ENCODE peak calls at places on chromosomes 2 and 18, in five cellular contexts. F, N, I, H and J are unnamed samples.

GRCh38 chr2:221816566-221816965 is 244.5 kb upstream of the EPHA4 start:
- DNase-seq in N (no peak), I (no peak), H (no peak), F (no peak), J (no peak)

GRCh38 chr2:144374163-144374661 is 145.7 kb downstream of the ZEB2 start:
- DNase-seq in H (no peak), I (no peak), N (no peak), F (peak; percentile 14), J (no peak)

GRCh38 chr2:76748581-76749296 is 773.4 kb downstream of the LRRTM4 start:
- DNase-seq in I (no peak), F (no peak), H (no peak), N (no peak), J (no peak)

GRCh38 chr2:28276076-28276618 is 116.5 kb upstream of the FOSL2 start:
- DNase-seq in H (no peak), I (no peak), N (no peak), F (no peak), J (no peak)

GRCh38 chr2:120879401-120880295 is 144.0 kb downstream of the GLI2 start:
- DNase-seq in N (no peak), F (no peak), H (peak; percentile 56), I (no peak), J (peak; percentile 10)

GRCh38 chr2:76256689-76257088 is 546.0 kb upstream of the GCFC2 start:
- DNase-seq in F (no peak), N (no peak), H (no peak), I (no peak), J (no peak)

GRCh38 chr2:58571181-58571852 is 330.2 kb upstream of the FANCL start:
- DNase-seq in N (peak; percentile 30), F (peak; percentile 56), I (peak; percentile 53), H (peak; percentile 92), J (peak; percentile 53)

GRCh38 chr2:69525261-69525660 is 88.0 kb upstream of the NFU1 start:
- DNase-seq in F (no peak), H (no peak), N (no peak), I (no peak), J (no peak)

GRCh38 chr2:177315303-177315887 is 50.9 kb upstream of the NFE2L2 start:
- DNase-seq in N (no peak), I (no peak), H (peak; percentile 39), F (no peak), J (no peak)

GRCh38 chr2:12824771-12825363 is 108.1 kb downstream of the TRIB2 start:
- DNase-seq in F (no peak), N (peak; percentile 15), I (no peak), H (no peak), J (no peak)

GRCh38 chr18:46333371-46334199 is 229.4 kb downstream of the HAUS1 start:
- DNase-seq in F (peak; percentile 70), I (peak; percentile 56), N (no peak), H (peak; percentile 69), J (peak; percentile 24)

GRCh38 chr2:74497777-74498499 is 1.5 kb downstream of the LBX2 start:
- DNase-seq in F (no peak), N (peak; percentile 36), I (peak; percentile 79), H (peak; percentile 72), J (no peak)

GRCh38 chr2:79876430-79876829 is 363.6 kb downstream of the CTNNA2 start:
- DNase-seq in I (no peak), H (peak; percentile 60), F (peak; percentile 13), N (no peak), J (no peak)
- TF ChIP-seq CTCF in I (peak; percentile 32), H (peak; percentile 50), F (peak; percentile 39), N (no peak), J (no peak)

GRCh38 chr2:231696004-231696367 is 12.3 kb upstream of the PTMA start:
- DNase-seq in I (no peak), F (no peak), N (no peak), H (no peak), J (no peak)

GRCh38 chr2:231699006-231699405 is 9.3 kb upstream of the PTMA start:
- DNase-seq in H (no peak), I (no peak), F (no peak), N (no peak), J (no peak)

GRCh38 chr2:231704017-231704416 is 4.3 kb upstream of the PTMA start:
- DNase-seq in N (no peak), F (no peak), I (no peak), H (no peak), J (no peak)

GRCh38 chr2:231706731-231707624 is 1.3 kb upstream of the PTMA start:
- DNase-seq in N (peak; percentile 98), F (peak; percentile 98), I (peak; percentile 98), H (peak; percentile 99), J (peak; percentile 99)

DNA sequence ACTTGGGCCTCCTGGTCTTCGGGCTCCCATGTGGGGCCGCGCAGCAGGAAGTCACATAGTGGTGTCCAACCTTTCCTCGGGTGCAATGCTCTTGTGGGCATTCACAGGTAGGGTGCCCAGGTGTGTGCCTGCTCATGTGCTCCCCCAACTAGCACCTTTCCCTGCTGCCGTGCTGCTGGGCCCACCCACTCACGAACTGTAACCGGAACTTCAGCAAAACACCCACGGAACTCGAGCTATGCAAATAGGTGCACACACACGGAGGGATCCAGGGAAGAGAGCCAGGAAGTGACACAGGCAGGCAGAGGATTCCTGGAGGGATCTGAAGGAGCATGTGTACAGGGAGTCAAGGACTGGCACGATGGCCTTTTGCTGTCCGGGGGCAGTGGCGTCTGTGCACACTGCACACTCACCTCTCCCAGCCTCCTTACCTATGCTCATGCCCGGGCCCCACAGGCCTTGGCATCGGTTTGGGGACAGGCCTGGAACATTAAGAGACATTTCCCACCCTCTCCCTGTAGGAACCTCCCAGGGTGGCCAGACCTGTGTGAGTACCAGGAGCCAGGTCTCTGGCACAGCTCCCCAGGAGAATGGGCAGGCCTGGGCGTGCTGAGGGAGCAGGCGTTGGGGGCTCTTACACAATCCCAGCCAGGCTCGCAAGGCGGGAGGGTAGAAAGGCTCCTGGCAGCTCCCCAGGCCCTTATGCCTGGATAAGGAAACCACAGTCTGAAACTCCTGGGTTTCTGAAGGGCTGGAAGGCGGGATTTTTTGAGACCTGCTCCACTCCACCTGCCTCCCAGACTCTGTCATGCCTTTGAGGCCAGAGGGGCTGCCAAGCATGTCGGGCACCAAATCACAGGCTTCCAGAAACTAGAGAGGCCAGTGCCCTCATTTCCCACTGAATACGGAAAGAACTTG is 6.6 kb upstream of the PTMA start:
- DNase-seq in F (peak; percentile 64), H (no peak), I (no peak), N (no peak), J (peak; percentile 94)
- TF ChIP-seq POLR2AphosphoS5 in F (no peak), H (no peak), I (no peak), N (no peak), J (peak; percentile 79)

GRCh38 chr2:9423100-9423921 is at the start of the genes CPSF3 and ITGB1BP1:
- DNase-seq in I (peak; percentile 98), F (peak; percentile 98), N (peak; percentile 97), H (peak; percentile 99), J (peak; percentile 94)
- TF ChIP-seq CTCF in I (no peak), F (no peak), N (peak; percentile 34), H (no peak), J (no peak)

GRCh38 chr18:63883617-63884016 is 3.9 kb upstream of the SERPINB2 start:
- DNase-seq in H (no peak), I (no peak), F (no peak), N (no peak), J (no peak)

GRCh38 chr18:63878982-63879381 is 8.5 kb upstream of the SERPINB2 start:
- DNase-seq in N (no peak), I (no peak), F (no peak), H (no peak), J (no peak)

GRCh38 chr18:63879684-63880083 is 7.8 kb upstream of the SERPINB2 start:
- DNase-seq in I (no peak), N (no peak), H (no peak), F (peak; percentile 58), J (no peak)

GRCh38 chr18:63882333-63883141 is 5.0 kb upstream of the SERPINB2 start:
- DNase-seq in N (no peak), I (no peak), F (no peak), H (no peak), J (no peak)

DNA sequence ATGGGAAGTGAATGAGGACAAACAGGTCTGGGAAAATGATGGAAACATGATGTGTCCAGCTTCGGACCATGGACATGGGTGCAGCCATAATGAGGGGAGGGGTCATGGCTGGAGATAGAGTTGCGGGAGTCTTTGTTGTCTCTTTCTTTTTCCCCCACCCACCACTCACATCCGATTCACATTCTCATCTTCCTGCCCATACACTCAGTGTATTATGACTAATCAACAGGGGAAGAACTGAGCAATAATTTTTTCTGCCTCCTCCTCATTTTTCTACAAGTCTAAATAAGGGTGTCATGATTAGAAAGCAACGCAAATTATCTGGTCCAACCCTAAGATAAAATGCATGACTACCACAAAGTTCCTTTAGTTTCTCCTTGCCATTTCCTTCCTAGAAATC is 5.7 kb upstream of the SERPINB2 start:
- DNase-seq in H (no peak), N (no peak), F (no peak), I (no peak), J (no peak)
- TF ChIP-seq POLR2AphosphoS5 in H (no peak), N (no peak), F (no peak), I (no peak), J (no peak)

GRCh38 chr2:67851946-67852345 is 210.9 kb downstream of the C1D start:
- DNase-seq in H (no peak), F (no peak), I (no peak), N (no peak), J (no peak)

GRCh38 chr2:67857836-67858235 is 205.0 kb downstream of the C1D start:
- DNase-seq in H (no peak), F (no peak), N (no peak), I (no peak), J (no peak)

GRCh38 chr2:67856866-67857265 is 205.9 kb downstream of the C1D start:
- DNase-seq in F (no peak), N (no peak), H (no peak), I (no peak), J (no peak)

GRCh38 chr2:67854103-67854502 is 208.7 kb downstream of the C1D start:
- DNase-seq in F (no peak), H (no peak), I (no peak), N (no peak), J (no peak)

GRCh38 chr2:67854798-67855197 is 208.0 kb downstream of the C1D start:
- DNase-seq in F (no peak), H (peak; percentile 41), I (peak; percentile 50), N (no peak), J (no peak)
- TF ChIP-seq CTCF in F (no peak), H (peak; percentile 65), I (no peak), N (no peak), J (no peak)

GRCh38 chr2:168773719-168774521 is 28.5 kb upstream of the NOSTRIN start:
- DNase-seq in H (peak; percentile 76), N (peak; percentile 66), F (peak; percentile 54), I (peak; percentile 82), J (peak; percentile 42)
- TF ChIP-seq POLR2AphosphoS5 in H (no peak), N (peak; percentile 32), F (no peak), I (no peak), J (no peak)

GRCh38 chr2:127051116-127051779 is 55.7 kb downstream of the BIN1 start:
- DNase-seq in N (peak; percentile 9), F (no peak), H (no peak), I (no peak), J (no peak)
- TF ChIP-seq CTCF in N (no peak), F (no peak), H (no peak), I (no peak), J (no peak)